ENCODE peak calls at places on chromosomes 4 and X, in four cellular contexts. A, X, V and P are unnamed samples.

GRCh38 chr4:153467154-153467896 is 1.2 kb downstream of the TMEM131L start:
- DNase-seq in A (no peak), X (no peak), V (peak), P (no peak)

GRCh38 chrX:24167719-24168472 is 18.4 kb downstream of the ZFX start:
- DNase-seq in A (no peak), X (peak), V (peak), P (no peak)

GRCh38 chrX:100417671-100418070 is 7.6 kb upstream of the PCDH19 start:
- DNase-seq in A (peak), X (no peak), V (no peak), P (no peak)

GRCh38 chr4:53943345-53944085 is 120.9 kb downstream of the CHIC2 start:
- DNase-seq in A (peak), X (peak), V (no peak), P (peak)

GRCh38 chr4:127505203-127505602 is 127.6 kb upstream of the INTU start:
- DNase-seq in A (peak), X (peak), V (no peak), P (peak)

GRCh38 chr4:92100980-92101379 is 202.8 kb upstream of the GRID2 start:
- DNase-seq in A (no peak), X (no peak), V (no peak), P (no peak)

GRCh38 chrX:23012162-23012561 is 12.4 kb downstream of the DDX53 start:
- DNase-seq in A (no peak), X (no peak), V (no peak), P (no peak)

GRCh38 chr4:100907465-100908454 is 389.9 kb upstream of the EMCN start:
- DNase-seq in A (peak), X (peak), V (no peak), P (peak)

GRCh38 chrX:13741695-13742094 is 7.1 kb downstream of the OFD1 start:
- DNase-seq in A (no peak), X (no peak), V (no peak), P (no peak)

GRCh38 chr4:26873391-26874026 is 12.9 kb downstream of the STIM2 start:
- DNase-seq in A (no peak), X (no peak), V (peak), P (no peak)

GRCh38 chrX:97267916-97268680 is 384.4 kb downstream of the RPA4 start:
- DNase-seq in A (no peak), X (peak), V (no peak), P (peak)

GRCh38 chrX:154411322-154411980 is at the start of gene TAFAZZIN:
- DNase-seq in A (peak), X (peak), V (peak), P (peak)

GRCh38 chr4:134708616-134709015 is 507.0 kb upstream of the PABPC4L start:
- DNase-seq in A (no peak), X (no peak), V (no peak), P (no peak)

GRCh38 chr4:3479358-3480101 is 16.4 kb downstream of the DOK7 start:
- DNase-seq in A (no peak), X (no peak), V (no peak), P (no peak)

GRCh38 chrX:145654486-145654885 is 163.1 kb upstream of the SLITRK2 start:
- DNase-seq in A (no peak), X (no peak), V (no peak), P (no peak)

GRCh38 chr4:58807843-58808605 is 1697.8 kb upstream of the IGFBP7 start:
- DNase-seq in A (no peak), X (no peak), V (no peak), P (no peak)

GRCh38 chrX:105564536-105564935 is 257.8 kb upstream of the NRK start:
- DNase-seq in A (peak), X (peak), V (no peak), P (peak)

GRCh38 chr4:80492761-80493160 is 157.2 kb downstream of the CFAP299 start:
- DNase-seq in A (no peak), X (no peak), V (peak), P (no peak)

GRCh38 chr4:88002786-88003185 is 4.6 kb upstream of the PKD2 start:
- DNase-seq in A (no peak), X (peak), V (no peak), P (peak)

GRCh38 chr4:137998666-137999429 is 243.3 kb downstream of the SLC7A11 start:
- DNase-seq in A (peak), X (peak), V (no peak), P (peak)

GRCh38 chr4:20273793-20274192 is 22.1 kb downstream of the SLIT2 start:
- DNase-seq in A (no peak), X (peak), V (no peak), P (no peak)

GRCh38 chr4:36024901-36025610 is 219.3 kb downstream of the ARAP2 start:
- DNase-seq in A (no peak), X (no peak), V (no peak), P (no peak)

GRCh38 chr4:10109995-10110670 is 6.5 kb downstream of the WDR1 start:
- DNase-seq in A (no peak), X (no peak), V (no peak), P (no peak)

GRCh38 chr4:117064297-117064696 is 21.1 kb downstream of the TRAM1L1 start:
- DNase-seq in A (no peak), X (peak), V (no peak), P (no peak)

GRCh38 chr4:26557164-26557563 is 26.7 kb upstream of the TBC1D19 start:
- DNase-seq in A (no peak), X (peak), V (no peak), P (peak)

GRCh38 chrX:2478546-2479419 is 22.0 kb downstream of the DHRSX start:
- DNase-seq in A (no peak), X (no peak), V (no peak), P (no peak)

GRCh38 chrX:40971736-40972135 is 113.5 kb upstream of the USP9X start:
- DNase-seq in A (no peak), X (no peak), V (peak), P (no peak)

GRCh38 chr4:147596976-147597375 is 20.2 kb upstream of the TMEM184C start:
- DNase-seq in A (peak), X (peak), V (no peak), P (peak)

GRCh38 chr4:36341936-36342335 is 60.5 kb downstream of the DTHD1 start:
- DNase-seq in A (no peak), X (no peak), V (no peak), P (no peak)

GRCh38 chr4:7581477-7581876 is 146.7 kb upstream of the PSAPL1 start:
- DNase-seq in A (peak), X (peak), V (peak), P (no peak)

GRCh38 chr4:147157860-147158701 is 212.4 kb upstream of the TTC29 start:
- DNase-seq in A (peak), X (peak), V (no peak), P (peak)

GRCh38 chr4:52996261-52997131 is 134.4 kb downstream of the RASL11B start:
- DNase-seq in A (peak), X (peak), V (no peak), P (peak)

GRCh38 chr4:41882622-41883347 is 52.4 kb upstream of the TMEM33 start:
- DNase-seq in A (peak), X (peak), V (peak), P (peak)

GRCh38 chr4:147754037-147754445 is 22.2 kb downstream of the ARHGAP10 start:
- DNase-seq in A (peak), X (peak), V (no peak), P (peak)

GRCh38 chr4:120829113-120829831 is 93.3 kb downstream of the PRDM5 start:
- DNase-seq in A (peak), X (peak), V (no peak), P (peak)
- H3K4me3 ChIP-seq in A (no peak), X (no peak), V (no peak), P (no peak)

GRCh38 chr4:1081689-1082040 is 31.7 kb downstream of the RNF212 start:
- DNase-seq in A (no peak), X (peak), V (no peak), P (peak)

GRCh38 chr4:1084394-1084793 is 29.0 kb downstream of the RNF212 start:
- DNase-seq in A (no peak), X (no peak), V (no peak), P (no peak)

GRCh38 chr4:1080432-1080831 is 32.9 kb downstream of the RNF212 start:
- DNase-seq in A (no peak), X (no peak), V (no peak), P (no peak)

GRCh38 chr4:1080961-1081688 is 32.2 kb downstream of the RNF212 start:
- DNase-seq in A (no peak), X (peak), V (no peak), P (peak)

DNA sequence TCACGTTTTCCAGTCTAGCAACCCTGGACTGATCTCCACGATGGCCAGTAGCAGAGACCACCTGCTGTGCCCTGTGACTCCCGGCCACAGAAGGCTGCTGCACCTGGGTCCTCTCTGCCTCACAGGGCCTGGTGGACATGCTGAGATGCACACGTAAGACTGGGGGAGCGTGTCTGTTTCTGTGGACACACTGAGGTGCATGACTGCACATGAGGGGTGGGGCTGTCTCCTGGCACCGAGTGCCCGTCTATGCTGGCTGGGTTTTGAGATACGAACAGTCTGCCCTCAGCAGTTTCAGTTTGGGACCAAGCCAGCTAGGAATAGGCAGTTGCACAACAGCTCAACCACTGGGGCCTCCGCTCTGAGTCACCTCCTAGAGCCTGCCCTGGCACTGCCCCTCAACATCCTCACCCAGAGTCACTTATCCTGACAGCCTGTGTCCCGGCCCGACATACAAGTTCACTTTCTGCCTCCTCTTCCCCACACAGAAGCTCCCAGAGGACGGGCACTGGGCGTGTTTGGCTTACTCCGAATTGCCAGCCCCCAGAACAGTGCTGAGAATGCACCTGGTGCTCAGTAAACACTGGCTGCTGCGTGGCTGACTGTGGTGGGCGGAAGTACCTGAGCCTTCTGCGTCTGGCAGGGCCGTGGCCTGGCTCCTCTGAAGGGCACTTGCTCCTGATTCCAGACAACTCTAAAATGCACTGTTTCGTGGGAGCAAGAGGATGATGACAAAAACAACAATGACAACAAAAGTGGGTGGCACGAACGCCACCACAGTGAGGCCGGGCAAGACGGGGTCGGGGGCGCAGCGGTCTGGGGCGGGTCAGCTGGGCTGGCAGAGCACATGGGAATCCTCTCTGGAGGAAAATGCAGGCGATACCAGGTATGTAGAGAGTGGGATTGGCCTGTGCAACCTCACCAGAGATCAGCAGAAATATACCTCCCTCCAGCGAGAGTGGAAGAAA is 30.9 kb downstream of the RNF212 start:
- DNase-seq in A (peak), X (peak), V (no peak), P (peak)
- H3K4me3 ChIP-seq in A (no peak), X (no peak), V (no peak), P (no peak)

DNA sequence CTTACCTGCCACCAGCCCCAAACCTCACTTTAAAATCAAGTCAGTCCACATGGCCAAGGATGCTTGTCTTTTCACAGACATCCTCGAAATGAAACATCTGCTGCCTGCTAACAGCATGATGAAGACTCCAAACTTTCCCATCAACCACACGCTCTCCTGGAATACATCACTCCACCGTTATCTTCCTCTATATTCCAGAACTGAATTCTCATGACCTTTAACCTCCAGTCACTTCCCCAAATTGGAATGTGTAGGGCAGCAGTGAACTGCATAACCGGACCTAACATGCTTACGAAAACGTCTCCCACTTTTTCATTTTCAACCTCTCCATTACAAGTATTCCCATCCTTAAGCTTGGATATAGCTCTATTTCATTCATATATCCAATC is 30.7 kb upstream of the ZNF41 start:
- DNase-seq in A (peak), X (no peak), V (no peak), P (no peak)
- H3K4me3 ChIP-seq in A (peak), X (peak), V (peak), P (peak)

GRCh38 chr4:39756159-39756558 is 58.2 kb downstream of the UBE2K start:
- DNase-seq in A (no peak), X (no peak), V (no peak), P (no peak)
- H3K4me3 ChIP-seq in A (no peak), X (no peak), V (no peak), P (no peak)